ENCODE peak calls at places on chromosomes 6 and 20, in four cellular contexts. One of them, this sample, is unnamed.

GRCh38 chr20:41161886-41162285 is 24.5 kb downstream of the PLCG1 start:
- DNase-seq in esophagus muscularis mucosa: no peak
- DNase-seq in sigmoid colon: no peak
- DNase-seq in ovary: no peak
- DNase-seq in this sample: no peak

GRCh38 chr6:5994999-5995698 is 11.6 kb downstream of the NRN1 start:
- DNase-seq in esophagus muscularis mucosa: no peak
- DNase-seq in sigmoid colon: no peak
- DNase-seq in ovary: no peak
- DNase-seq in this sample: no peak

GRCh38 chr6:52157301-52157930 is 28.8 kb upstream of the IL17A start:
- DNase-seq in esophagus muscularis mucosa: peak; percentile 29
- DNase-seq in ovary: no peak
- DNase-seq in sigmoid colon: no peak
- DNase-seq in this sample: no peak

GRCh38 chr6:28725890-28726348 is 197.9 kb downstream of the TRIM27 start:
- DNase-seq in sigmoid colon: no peak
- DNase-seq in esophagus muscularis mucosa: peak; percentile 14
- DNase-seq in ovary: no peak
- DNase-seq in this sample: peak; percentile 65

GRCh38 chr6:100185615-100186014 is 191.6 kb upstream of the MCHR2 start:
- DNase-seq in esophagus muscularis mucosa: no peak
- DNase-seq in ovary: no peak
- DNase-seq in sigmoid colon: no peak
- DNase-seq in this sample: no peak

GRCh38 chr20:59149678-59150504 is 13.7 kb upstream of the ZNF831 start:
- DNase-seq in esophagus muscularis mucosa: no peak
- DNase-seq in ovary: no peak
- DNase-seq in sigmoid colon: no peak
- DNase-seq in this sample: no peak

GRCh38 chr20:59866338-59866737 is 67.1 kb downstream of the SYCP2 start:
- DNase-seq in esophagus muscularis mucosa: no peak
- DNase-seq in ovary: no peak
- DNase-seq in sigmoid colon: no peak
- DNase-seq in this sample: no peak

GRCh38 chr6:9611016-9611415 is 803.9 kb downstream of the TFAP2A start:
- DNase-seq in esophagus muscularis mucosa: no peak
- DNase-seq in sigmoid colon: no peak
- DNase-seq in ovary: no peak
- DNase-seq in this sample: no peak

GRCh38 chr6:149150999-149151398 is 166.5 kb upstream of the TAB2 start:
- DNase-seq in ovary: no peak
- DNase-seq in esophagus muscularis mucosa: peak; percentile 72
- DNase-seq in sigmoid colon: no peak
- DNase-seq in this sample: no peak

GRCh38 chr6:43748765-43749164 is 21.2 kb upstream of the VEGFA start:
- DNase-seq in ovary: no peak
- DNase-seq in esophagus muscularis mucosa: no peak
- DNase-seq in sigmoid colon: peak; percentile 21
- DNase-seq in this sample: no peak

GRCh38 chr6:44473870-44474631 is 86.5 kb downstream of the CDC5L start:
- DNase-seq in esophagus muscularis mucosa: no peak
- DNase-seq in ovary: no peak
- DNase-seq in sigmoid colon: no peak
- DNase-seq in this sample: no peak

GRCh38 chr6:1672379-1672778 is 62.7 kb downstream of the FOXC1 start:
- DNase-seq in esophagus muscularis mucosa: no peak
- DNase-seq in sigmoid colon: no peak
- DNase-seq in ovary: no peak
- DNase-seq in this sample: no peak

GRCh38 chr6:160058603-160059215 is 62.9 kb upstream of the SLC22A1 start:
- DNase-seq in esophagus muscularis mucosa: no peak
- DNase-seq in ovary: no peak
- DNase-seq in sigmoid colon: no peak
- DNase-seq in this sample: no peak

GRCh38 chr6:133326584-133326983 is 85.4 kb downstream of the EYA4 start:
- DNase-seq in ovary: no peak
- DNase-seq in sigmoid colon: no peak
- DNase-seq in esophagus muscularis mucosa: no peak
- DNase-seq in this sample: no peak

GRCh38 chr6:72535124-72535523 is 86.7 kb upstream of the KCNQ5 start:
- DNase-seq in ovary: no peak
- DNase-seq in esophagus muscularis mucosa: no peak
- DNase-seq in sigmoid colon: no peak
- DNase-seq in this sample: no peak

GRCh38 chr6:6518627-6519026 is 69.9 kb upstream of the LY86 start:
- DNase-seq in esophagus muscularis mucosa: no peak
- DNase-seq in sigmoid colon: no peak
- DNase-seq in ovary: no peak
- DNase-seq in this sample: no peak

GRCh38 chr6:75504902-75505233 is 11.3 kb upstream of the FILIP1 start:
- DNase-seq in ovary: no peak
- DNase-seq in sigmoid colon: no peak
- DNase-seq in esophagus muscularis mucosa: no peak
- DNase-seq in this sample: no peak

GRCh38 chr6:144315981-144316865 is 31.1 kb downstream of the UTRN start:
- DNase-seq in ovary: no peak
- DNase-seq in esophagus muscularis mucosa: no peak
- DNase-seq in sigmoid colon: no peak
- DNase-seq in this sample: no peak

GRCh38 chr6:136921936-136922679 is at the start of gene SLC35D3:
- DNase-seq in esophagus muscularis mucosa: peak; percentile 91
- DNase-seq in sigmoid colon: no peak
- DNase-seq in ovary: no peak
- DNase-seq in this sample: no peak

GRCh38 chr6:92132957-92133356 is 1286.4 kb downstream of the EPHA7 start:
- DNase-seq in esophagus muscularis mucosa: no peak
- DNase-seq in sigmoid colon: no peak
- DNase-seq in ovary: no peak
- DNase-seq in this sample: no peak
- TF ChIP-seq EP300 in esophagus muscularis mucosa: no peak
- TF ChIP-seq EP300 in sigmoid colon: no peak
- TF ChIP-seq EP300 in ovary: no peak
- TF ChIP-seq EP300 in this sample: no peak

GRCh38 chr6:16769131-16769985 is 8.1 kb upstream of the ATXN1 start:
- DNase-seq in ovary: no peak
- DNase-seq in sigmoid colon: peak; percentile 68
- DNase-seq in esophagus muscularis mucosa: no peak
- DNase-seq in this sample: peak; percentile 56
- TF ChIP-seq EP300 in ovary: no peak
- TF ChIP-seq EP300 in sigmoid colon: no peak
- TF ChIP-seq EP300 in esophagus muscularis mucosa: no peak
- TF ChIP-seq EP300 in this sample: no peak

DNA sequence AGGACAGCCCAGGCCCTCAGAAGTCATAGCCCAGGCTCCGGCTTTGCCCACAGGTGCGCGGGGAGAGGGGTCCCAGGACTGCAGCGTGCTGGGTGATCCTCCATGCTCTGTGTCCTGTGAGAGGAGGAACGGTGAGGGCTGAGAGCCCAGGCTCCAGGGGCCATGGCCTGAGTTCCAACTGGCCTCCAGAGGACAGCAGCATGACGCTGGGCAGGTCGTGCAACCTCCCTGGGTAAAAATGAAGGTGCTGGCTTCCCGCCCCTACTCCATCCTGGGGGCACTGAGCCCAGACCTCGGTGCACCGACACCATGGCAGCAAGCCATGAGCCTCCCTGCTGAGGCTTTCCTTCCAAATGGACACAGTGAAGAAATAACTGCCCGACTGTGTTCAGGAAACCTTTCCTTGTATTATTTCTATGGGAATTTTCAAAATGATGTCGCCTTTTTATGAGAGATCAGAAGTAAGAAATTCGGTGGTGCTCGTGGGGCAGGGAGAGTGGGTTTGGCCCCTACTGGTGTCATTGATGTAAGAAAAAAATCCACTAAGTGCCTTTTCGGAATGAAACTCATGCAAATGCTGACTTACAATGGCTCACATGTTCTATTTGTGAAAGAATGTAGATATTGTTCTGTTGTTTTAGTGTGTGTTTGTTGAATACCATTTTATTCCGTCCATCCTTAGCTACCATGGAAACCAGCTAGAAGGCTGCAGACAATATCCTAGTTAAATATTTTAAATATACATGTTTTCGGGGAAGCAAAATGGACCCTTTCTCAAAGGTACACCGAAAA is 305.2 kb downstream of the TAF4 start:
- DNase-seq in esophagus muscularis mucosa: no peak
- DNase-seq in sigmoid colon: peak; percentile 60
- DNase-seq in ovary: no peak
- DNase-seq in this sample: no peak
- TF ChIP-seq EP300 in esophagus muscularis mucosa: no peak
- TF ChIP-seq EP300 in sigmoid colon: no peak
- TF ChIP-seq EP300 in ovary: no peak
- TF ChIP-seq EP300 in this sample: no peak

DNA sequence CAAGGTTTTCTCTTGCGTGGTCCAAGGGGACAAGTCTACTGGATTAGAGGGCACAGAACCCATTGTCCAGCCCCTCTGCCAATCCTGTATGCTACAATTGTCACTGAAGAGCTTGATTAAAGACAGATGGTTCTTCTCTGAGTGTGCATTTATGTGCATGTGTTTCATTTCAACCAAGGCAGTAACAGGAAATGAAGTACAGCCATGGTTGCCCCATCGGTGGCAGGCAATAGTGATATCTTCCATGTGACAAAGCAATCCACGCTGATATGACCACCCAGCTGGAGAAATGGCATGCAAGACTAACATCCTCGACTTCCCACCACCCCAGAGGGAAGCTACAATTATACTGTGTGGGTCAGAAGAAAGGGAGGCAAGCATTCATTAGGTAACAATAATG is 85.5 kb downstream of the UNC5CL start:
- DNase-seq in esophagus muscularis mucosa: no peak
- DNase-seq in ovary: no peak
- DNase-seq in sigmoid colon: no peak
- DNase-seq in this sample: no peak
- TF ChIP-seq EP300 in esophagus muscularis mucosa: no peak
- TF ChIP-seq EP300 in ovary: no peak
- TF ChIP-seq EP300 in sigmoid colon: no peak
- TF ChIP-seq EP300 in this sample: no peak

GRCh38 chr20:61518424-61518951 is 266.4 kb downstream of the CDH4 start:
- DNase-seq in ovary: no peak
- DNase-seq in esophagus muscularis mucosa: no peak
- DNase-seq in sigmoid colon: no peak
- DNase-seq in this sample: no peak
- TF ChIP-seq EP300 in ovary: no peak
- TF ChIP-seq EP300 in esophagus muscularis mucosa: no peak
- TF ChIP-seq EP300 in sigmoid colon: no peak
- TF ChIP-seq EP300 in this sample: no peak

GRCh38 chr20:4875578-4876067 is 125.7 kb downstream of the SLC23A2 start:
- DNase-seq in esophagus muscularis mucosa: no peak
- DNase-seq in ovary: no peak
- DNase-seq in sigmoid colon: no peak
- DNase-seq in this sample: no peak
- TF ChIP-seq EP300 in esophagus muscularis mucosa: no peak
- TF ChIP-seq EP300 in ovary: no peak
- TF ChIP-seq EP300 in sigmoid colon: no peak
- TF ChIP-seq EP300 in this sample: no peak